ENCODE peak calls at places on chromosomes 12 and 14, in eight cellular contexts. E, H, D, Z, U, P, X and N are unnamed samples.

GRCh38 chr12:77087427-77087826 is 22.1 kb upstream of the E2F7 start:
- DNase-seq in E (no peak), H (no peak), D (no peak), Z (no peak), U (peak; percentile 93), P (peak; percentile 98), X (no peak), N (no peak)

GRCh38 chr14:105842105-105842504 is 315.7 kb downstream of the TMEM121 start:
- DNase-seq in E (no peak), H (no peak), D (no peak), Z (no peak), U (no peak), P (no peak), X (no peak), N (no peak)

GRCh38 chr12:120820885-120821510 is 83.2 kb downstream of the SPPL3 start:
- DNase-seq in E (no peak), H (no peak), D (peak; percentile 64), Z (no peak), U (no peak), P (no peak), X (no peak), N (no peak)

GRCh38 chr12:95641299-95641947 is 90.1 kb upstream of the USP44 start:
- DNase-seq in E (no peak), H (no peak), D (no peak), Z (no peak), U (no peak), P (no peak), X (no peak), N (no peak)

GRCh38 chr12:88299567-88300101 is 157.5 kb downstream of the TMTC3 start:
- DNase-seq in E (no peak), H (no peak), D (peak; percentile 32), Z (no peak), U (peak; percentile 99), P (peak; percentile 95), X (no peak), N (no peak)

GRCh38 chr12:85424581-85425348 is 144.7 kb downstream of the ALX1 start:
- DNase-seq in E (no peak), H (peak; percentile 37), D (no peak), Z (no peak), U (peak; percentile 19), P (peak; percentile 35), X (peak; percentile 52), N (no peak)

GRCh38 chr12:121789800-121790748 is 3.4 kb downstream of the RHOF start:
- DNase-seq in E (no peak), H (peak; percentile 70), D (peak; percentile 86), Z (no peak), U (no peak), P (no peak), X (peak; percentile 47), N (no peak)

GRCh38 chr14:76834296-76834695 is 8.1 kb downstream of the LRRC74A start:
- DNase-seq in E (no peak), H (no peak), D (no peak), Z (no peak), U (no peak), P (no peak), X (no peak), N (no peak)

GRCh38 chr14:63852271-63852816 is 460 bp upstream of the SYNE2 start:
- DNase-seq in E (no peak), H (no peak), D (no peak), Z (no peak), U (no peak), P (peak; percentile 22), X (peak; percentile 73), N (no peak)

GRCh38 chr12:51932218-51933076 is 19.1 kb upstream of the ACVR1B start:
- DNase-seq in E (no peak), H (no peak), D (no peak), Z (no peak), U (no peak), P (peak; percentile 39), X (no peak), N (no peak)

GRCh38 chr14:104472536-104473243 is 106.9 kb upstream of the C14orf180 start:
- DNase-seq in E (no peak), H (no peak), D (no peak), Z (no peak), U (no peak), P (no peak), X (no peak), N (no peak)

GRCh38 chr12:103626498-103626897 is 39.4 kb downstream of the STAB2 start:
- DNase-seq in E (no peak), H (no peak), D (no peak), Z (no peak), U (peak; percentile 44), P (no peak), X (peak; percentile 59), N (peak; percentile 77)

GRCh38 chr14:75303415-75303814 is 24.8 kb downstream of the FOS start:
- DNase-seq in E (peak; percentile 26), H (peak; percentile 68), D (peak; percentile 46), Z (peak; percentile 81), U (peak; percentile 72), P (peak; percentile 83), X (peak; percentile 82), N (peak; percentile 81)

GRCh38 chr12:26773313-26774104 is 59.5 kb downstream of the ITPR2 start:
- DNase-seq in E (no peak), H (no peak), D (no peak), Z (no peak), U (no peak), P (no peak), X (no peak), N (no peak)

GRCh38 chr12:4153343-4153892 is 120.1 kb upstream of the CCND2 start:
- DNase-seq in E (no peak), H (no peak), D (peak; percentile 48), Z (no peak), U (no peak), P (no peak), X (peak; percentile 24), N (no peak)

GRCh38 chr14:74301594-74302159 is 1.1 kb downstream of the ABCD4 start:
- DNase-seq in E (no peak), H (no peak), D (no peak), Z (peak; percentile 55), U (no peak), P (no peak), X (no peak), N (no peak)

GRCh38 chr12:90090929-90091651 is 382.5 kb upstream of the ATP2B1 start:
- DNase-seq in E (no peak), H (no peak), D (no peak), Z (no peak), U (peak; percentile 99), P (peak; percentile 97), X (peak; percentile 90), N (no peak)

GRCh38 chr12:93447555-93448265 is 6.0 kb upstream of the UBE2N start:
- DNase-seq in E (no peak), H (no peak), D (no peak), Z (no peak), U (no peak), P (no peak), X (no peak), N (no peak)

GRCh38 chr14:21852061-21852664 is 178.5 kb upstream of the OR4E1 start:
- DNase-seq in E (no peak), H (peak; percentile 69), D (peak; percentile 58), Z (no peak), U (peak; percentile 37), P (peak; percentile 12), X (peak; percentile 66), N (peak; percentile 82)

GRCh38 chr14:65403231-65403630 is 9.3 kb upstream of the FUT8 start:
- DNase-seq in E (no peak), H (no peak), D (no peak), Z (no peak), U (peak; percentile 87), P (peak; percentile 61), X (no peak), N (no peak)

GRCh38 chr14:36383674-36384421 is 63.4 kb upstream of the MBIP start:
- DNase-seq in E (no peak), H (no peak), D (no peak), Z (peak; percentile 91), U (no peak), P (peak; percentile 1), X (no peak), N (no peak)

GRCh38 chr14:67170706-67171105 is 18.5 kb upstream of the GARIN2 start:
- DNase-seq in E (no peak), H (no peak), D (no peak), Z (no peak), U (no peak), P (no peak), X (no peak), N (no peak)

GRCh38 chr12:4164591-4165558 is 108.7 kb upstream of the CCND2 start:
- DNase-seq in E (no peak), H (peak; percentile 76), D (peak; percentile 51), Z (peak; percentile 82), U (peak; percentile 64), P (peak; percentile 22), X (peak; percentile 92), N (peak; percentile 54)

GRCh38 chr12:58443981-58444371 is 476.3 kb downstream of the LRIG3 start:
- DNase-seq in E (no peak), H (no peak), D (no peak), Z (no peak), U (peak; percentile 70), P (peak; percentile 69), X (no peak), N (no peak)

GRCh38 chr12:6072302-6072752 is 52.1 kb downstream of the VWF start:
- DNase-seq in E (no peak), H (no peak), D (no peak), Z (no peak), U (peak; percentile 66), P (peak; percentile 81), X (no peak), N (no peak)

GRCh38 chr12:54463484-54463883 is 9.9 kb downstream of the GTSF1 start:
- DNase-seq in E (no peak), H (no peak), D (no peak), Z (no peak), U (peak; percentile 21), P (peak; percentile 16), X (no peak), N (no peak)

GRCh38 chr14:61608245-61609142 is 86.8 kb upstream of the HIF1A start:
- DNase-seq in E (peak; percentile 83), H (no peak), D (no peak), Z (no peak), U (peak; percentile 54), P (peak; percentile 76), X (no peak), N (no peak)

GRCh38 chr14:22558221-22558913 is 30.7 kb downstream of the DAD1 start:
- DNase-seq in E (no peak), H (peak; percentile 35), D (no peak), Z (no peak), U (no peak), P (no peak), X (peak; percentile 64), N (peak; percentile 68)

GRCh38 chr12:104715562-104716182 is 242.4 kb downstream of the SLC41A2 start:
- DNase-seq in E (no peak), H (no peak), D (no peak), Z (no peak), U (no peak), P (no peak), X (no peak), N (no peak)

GRCh38 chr12:5624873-5625272 is 193.0 kb downstream of the NTF3 start:
- DNase-seq in E (no peak), H (no peak), D (no peak), Z (no peak), U (no peak), P (no peak), X (no peak), N (no peak)

GRCh38 chr12:126663304-126664094 is 1598.3 kb downstream of the AACS start:
- DNase-seq in E (no peak), H (peak; percentile 28), D (no peak), Z (no peak), U (peak; percentile 52), P (peak; percentile 57), X (peak; percentile 64), N (peak; percentile 36)

GRCh38 chr12:89117448-89118034 is 234.8 kb downstream of the DUSP6 start:
- DNase-seq in E (no peak), H (no peak), D (no peak), Z (no peak), U (no peak), P (no peak), X (peak; percentile 51), N (no peak)

GRCh38 chr14:61730756-61731373 is 31.4 kb upstream of the SNAPC1 start:
- DNase-seq in E (no peak), H (no peak), D (no peak), Z (no peak), U (no peak), P (peak; percentile 52), X (no peak), N (no peak)

GRCh38 chr12:116299548-116300150 is 22.2 kb upstream of the MED13L start:
- DNase-seq in E (no peak), H (no peak), D (no peak), Z (peak; percentile 80), U (no peak), P (peak; percentile 92), X (no peak), N (peak; percentile 41)